ENCODE peak calls at places on chromosomes 3 and 15, in four cellular contexts. W, S, G and E are unnamed samples.

GRCh38 chr3:49855662-49856061 is 702 bp downstream of the TRAIP start:
- DNase-seq in W (no peak), S (no peak), G (no peak), E (no peak)

GRCh38 chr3:111882799-111883198 is 23.7 kb downstream of the PHLDB2 start:
- DNase-seq in W (no peak), S (no peak), G (no peak), E (no peak)

GRCh38 chr3:27340524-27340923 is 28.7 kb downstream of the NEK10 start:
- DNase-seq in W (no peak), S (no peak), G (no peak), E (no peak)

GRCh38 chr3:124846189-124846588 is 41.0 kb downstream of the ITGB5 start:
- DNase-seq in W (no peak), S (no peak), G (no peak), E (no peak)

GRCh38 chr3:127822836-127823589 is 698 bp upstream of the MGLL start:
- DNase-seq in W (peak), S (no peak), G (no peak), E (peak)

GRCh38 chr3:56101576-56101975 is 366.7 kb downstream of the ERC2 start:
- DNase-seq in W (no peak), S (no peak), G (no peak), E (no peak)

GRCh38 chr3:83150896-83151295 is 1389.5 kb upstream of the GBE1 start:
- DNase-seq in W (no peak), S (no peak), G (no peak), E (no peak)

GRCh38 chr15:71526061-71526460 is 284.3 kb upstream of the NR2E3 start:
- DNase-seq in W (no peak), S (no peak), G (no peak), E (no peak)

GRCh38 chr15:101463265-101463664 is 26.2 kb downstream of the PCSK6 start:
- DNase-seq in W (no peak), S (no peak), G (no peak), E (peak)

GRCh38 chr3:175606650-175607318 is 747.6 kb downstream of the NAALADL2 start:
- DNase-seq in W (no peak), S (no peak), G (no peak), E (no peak)

GRCh38 chr3:172181936-172182708 is 142.7 kb downstream of the FNDC3B start:
- DNase-seq in W (no peak), S (no peak), G (no peak), E (no peak)

GRCh38 chr3:4776980-4777581 is 202.2 kb upstream of the BHLHE40 start:
- DNase-seq in W (no peak), S (no peak), G (no peak), E (peak)

GRCh38 chr15:99019558-99020540 is 12.3 kb upstream of the PGPEP1L start:
- DNase-seq in W (no peak), S (no peak), G (no peak), E (no peak)

GRCh38 chr15:100687532-100688215 is 85.3 kb downstream of the ASB7 start:
- DNase-seq in W (no peak), S (no peak), G (no peak), E (no peak)

GRCh38 chr15:28096720-28097431 is 2.2 kb downstream of the OCA2 start:
- DNase-seq in W (peak), S (no peak), G (no peak), E (no peak)

GRCh38 chr3:72523409-72524172 is 324.7 kb downstream of the SHQ1 start:
- DNase-seq in W (no peak), S (no peak), G (no peak), E (peak)

GRCh38 chr3:63353383-63353782 is 75.3 kb downstream of the SYNPR start:
- DNase-seq in W (no peak), S (no peak), G (no peak), E (no peak)

GRCh38 chr15:41495736-41496599 is 2.3 kb downstream of the ITPKA start:
- DNase-seq in W (no peak), S (no peak), G (no peak), E (peak)
- TF ChIP-seq POLR2AphosphoS5 in W (no peak), S (no peak), G (no peak), E (no peak)

DNA sequence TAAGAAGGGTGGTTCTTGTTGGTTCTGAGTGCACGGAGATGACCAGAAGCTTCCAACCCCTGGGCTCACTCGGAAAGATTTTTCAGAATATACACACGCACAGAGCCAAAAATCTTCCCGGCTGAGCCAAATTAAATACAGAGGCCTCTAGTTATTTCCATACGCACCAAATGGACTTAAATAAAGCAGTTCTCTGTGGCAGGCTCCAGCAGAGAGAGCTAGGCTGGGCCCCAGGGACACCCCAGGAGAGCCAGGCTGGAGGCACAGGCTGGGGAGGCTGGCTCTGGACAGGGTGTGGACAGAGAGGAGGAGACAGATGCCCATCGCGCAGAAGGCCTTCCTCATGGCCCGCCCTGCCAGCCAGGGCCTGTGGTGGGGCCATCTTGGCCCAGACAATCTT is 115.9 kb downstream of the IQSEC1 start:
- DNase-seq in W (no peak), S (no peak), G (no peak), E (no peak)
- TF ChIP-seq POLR2AphosphoS5 in W (no peak), S (no peak), G (no peak), E (no peak)

DNA sequence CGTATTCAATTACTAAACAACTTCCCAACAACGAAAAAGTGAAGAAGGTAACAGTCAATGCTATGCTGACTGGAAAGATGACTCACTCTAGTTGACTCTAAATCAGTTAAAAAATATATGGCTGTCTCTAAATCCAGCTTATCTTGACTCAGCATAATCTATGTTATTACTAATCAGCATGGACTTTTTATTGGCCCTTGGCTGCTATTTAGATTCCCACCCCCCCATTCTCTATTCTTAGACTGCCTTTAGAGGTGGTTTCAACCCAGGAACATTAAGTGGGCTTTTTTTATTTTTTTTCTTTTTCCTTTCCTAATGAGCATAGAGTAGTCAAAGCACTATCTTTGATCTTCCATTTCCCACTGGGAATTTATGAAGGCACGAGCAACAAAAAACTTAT is 1.9 kb downstream of the PCOLCE2 start:
- DNase-seq in W (no peak), S (no peak), G (no peak), E (no peak)
- TF ChIP-seq POLR2AphosphoS5 in W (no peak), S (no peak), G (no peak), E (no peak)

DNA sequence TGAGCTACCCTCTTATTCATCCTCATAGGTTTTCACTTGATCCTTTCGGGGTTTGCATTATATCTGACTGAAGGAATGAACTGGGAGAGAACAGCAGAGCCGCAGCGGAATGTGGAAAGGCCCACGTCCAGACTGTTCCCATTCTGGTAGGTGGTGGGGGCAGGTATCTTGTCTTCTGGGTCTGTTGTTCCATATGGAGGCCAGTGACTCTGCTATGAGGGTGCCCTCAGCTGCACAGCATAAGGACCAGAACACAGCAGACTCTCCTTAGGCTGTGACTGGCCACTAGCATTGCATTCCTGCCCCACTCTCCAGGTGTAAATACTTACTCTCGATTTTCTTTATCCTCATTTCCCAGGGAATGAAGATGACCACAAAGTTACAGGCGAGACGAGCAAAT is 12.1 kb downstream of the TMC3 start:
- DNase-seq in W (no peak), S (no peak), G (no peak), E (no peak)
- TF ChIP-seq POLR2AphosphoS5 in W (no peak), S (no peak), G (no peak), E (no peak)

GRCh38 chr3:159538507-159538906 is 450.1 kb upstream of the IL12A start:
- DNase-seq in W (no peak), S (no peak), G (no peak), E (no peak)
- TF ChIP-seq POLR2AphosphoS5 in W (no peak), S (no peak), G (no peak), E (no peak)

DNA sequence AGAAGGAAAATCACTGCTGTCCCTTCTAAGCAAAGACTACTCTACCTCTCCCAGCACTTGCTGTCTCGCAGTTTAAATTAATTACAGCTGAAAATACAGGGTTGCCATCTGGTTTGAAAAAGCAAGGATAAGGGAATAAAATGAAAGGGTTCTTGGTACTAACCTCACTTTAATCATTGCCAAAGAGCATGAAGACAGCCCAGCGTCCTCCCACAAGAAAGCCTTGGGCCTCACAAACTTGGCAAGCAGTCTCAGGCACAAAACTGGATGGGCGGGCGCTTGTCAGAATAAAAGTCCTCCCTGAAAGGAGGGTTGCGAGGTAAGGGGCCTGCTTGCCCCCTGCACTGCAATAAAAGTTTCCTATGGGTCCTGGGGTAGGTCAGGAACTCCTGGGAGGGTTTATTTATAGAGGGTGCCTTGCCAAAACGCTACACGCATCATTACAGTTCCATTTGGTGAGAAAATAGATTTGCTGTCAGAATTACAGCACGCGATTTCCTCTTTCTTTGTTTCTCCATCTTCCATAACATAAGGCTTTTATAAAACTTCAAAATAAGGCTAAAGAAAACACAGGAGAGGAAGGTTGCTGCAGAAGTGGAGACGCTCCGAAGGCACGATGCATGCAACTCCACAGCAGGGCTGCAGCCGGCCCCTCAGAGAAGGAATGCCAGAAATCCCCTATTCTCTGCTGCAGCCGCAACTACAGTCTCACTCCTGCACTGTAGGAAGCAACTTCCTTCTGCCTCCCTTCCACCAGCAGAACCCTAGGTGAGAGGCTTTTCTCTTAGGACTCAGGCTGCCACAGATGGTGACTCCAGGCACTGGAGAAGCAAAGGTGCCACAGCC is 61.4 kb downstream of the VGLL4 start:
- DNase-seq in W (no peak), S (no peak), G (no peak), E (peak)
- TF ChIP-seq POLR2AphosphoS5 in W (peak), S (no peak), G (no peak), E (no peak)